ENCODE peak calls at places on chromosomes 12 and 14, in eight cellular contexts. C is heart left ventricle; A is stimulated activated naive CD4-positive, alpha-beta T cell treated with Interleukin-2 at 50 U/mL for 16 hours; G is endothelial cell; O is AG04450; S is progenitor cell of endocrine pancreas; T is Ammon's horn; K is stimulated activated CD4-positive, alpha-beta T cell treated with anti-CD3 and anti-CD28 coated beads, Interleukin-15, amount 100 ng/mL, for 48 hours. J is an unnamed sample.

GRCh38 chr12:65875635-65876034 is 51.4 kb downstream of the HMGA2 start:
- DNase-seq in S (no peak), G (no peak), A (no peak), K (no peak), T (no peak), C (no peak), O (no peak), J (no peak)

GRCh38 chr12:109269428-109269827 is 39.7 kb downstream of the FOXN4 start:
- DNase-seq in T (no peak), K (no peak), O (no peak), G (no peak), S (no peak), C (no peak), A (no peak), J (no peak)

GRCh38 chr12:49342914-49343731 is 3.6 kb upstream of the DNAJC22 start:
- DNase-seq in C (no peak), T (no peak), A (peak; percentile 70), G (no peak), S (no peak), K (peak; percentile 53), O (no peak), J (no peak)

GRCh38 chr14:73059326-73059725 is 992 bp downstream of the RBM25 start:
- DNase-seq in G (no peak), S (no peak), K (no peak), T (peak; percentile 4), O (no peak), C (no peak), A (no peak), J (no peak)

GRCh38 chr14:104976198-104977007 is 1.8 kb downstream of the AHNAK2 start:
- DNase-seq in C (peak; percentile 81), S (peak; percentile 83), A (peak; percentile 78), K (peak; percentile 81), G (peak; percentile 95), T (peak; percentile 76), O (peak; percentile 46), J (peak; percentile 54)

GRCh38 chr12:49332891-49333371 is 4.1 kb downstream of the C1QL4 start:
- DNase-seq in K (no peak), S (no peak), T (no peak), A (no peak), O (no peak), G (no peak), C (no peak), J (no peak)

GRCh38 chr12:121953293-121953692 is 34.9 kb downstream of the CFAP251 start:
- DNase-seq in O (no peak), A (no peak), C (no peak), G (no peak), S (no peak), T (no peak), K (no peak), J (no peak)

GRCh38 chr12:78442454-78442801 is 422.1 kb upstream of the SYT1 start:
- DNase-seq in G (no peak), S (no peak), K (no peak), A (no peak), T (no peak), C (no peak), O (peak; percentile 6), J (no peak)

GRCh38 chr14:68741839-68742470 is 50.9 kb downstream of the ZFP36L1 start:
- DNase-seq in S (no peak), C (no peak), O (no peak), G (no peak), K (no peak), A (no peak), T (peak; percentile 67), J (peak; percentile 75)

GRCh38 chr14:86055512-86055911 is 525.6 kb downstream of the FLRT2 start:
- DNase-seq in K (no peak), G (no peak), T (peak; percentile 16), O (no peak), A (no peak), C (no peak), S (no peak), J (no peak)

GRCh38 chr12:14621821-14622220 is 54.1 kb upstream of the PLBD1 start:
- DNase-seq in K (no peak), A (no peak), T (no peak), C (no peak), G (no peak), O (no peak), S (no peak), J (no peak)

GRCh38 chr14:98897605-98898309 is 374.2 kb downstream of the BCL11B start:
- DNase-seq in G (no peak), T (no peak), O (no peak), S (no peak), C (no peak), A (no peak), K (no peak), J (no peak)

GRCh38 chr14:60381909-60382308 is 104.0 kb downstream of the C14orf39 start:
- DNase-seq in G (no peak), O (no peak), S (no peak), C (no peak), K (no peak), A (no peak), T (no peak), J (no peak)

GRCh38 chr14:101025656-101026055 is 122.1 kb upstream of the RTL1 start:
- DNase-seq in O (no peak), S (no peak), T (no peak), A (no peak), C (no peak), K (no peak), G (no peak), J (no peak)

GRCh38 chr12:53219116-53219955 is 12.3 kb upstream of the ITGB7 start:
- DNase-seq in G (no peak), C (peak; percentile 51), T (no peak), K (no peak), S (no peak), A (peak; percentile 90), O (no peak), J (no peak)

GRCh38 chr14:85414142-85414541 is 115.8 kb upstream of the FLRT2 start:
- DNase-seq in T (no peak), C (no peak), O (no peak), K (no peak), G (no peak), A (no peak), S (no peak), J (peak; percentile 42)

GRCh38 chr12:58420496-58420895 is 479.1 kb downstream of the ATP23 start:
- DNase-seq in G (no peak), S (no peak), C (no peak), T (no peak), K (no peak), O (no peak), A (no peak), J (no peak)

GRCh38 chr14:56273151-56273550 is 154.9 kb downstream of the PELI2 start:
- DNase-seq in O (no peak), S (no peak), A (no peak), K (no peak), C (no peak), G (no peak), T (no peak), J (no peak)

GRCh38 chr12:91687052-91688017 is 458.3 kb downstream of the BTG1 start:
- DNase-seq in K (no peak), A (no peak), S (no peak), G (no peak), T (no peak), C (no peak), O (no peak), J (peak; percentile 4)

GRCh38 chr14:26992403-26993115 is 394.7 kb upstream of the NOVA1 start:
- DNase-seq in C (no peak), A (no peak), K (no peak), G (no peak), S (no peak), T (no peak), O (no peak), J (no peak)

GRCh38 chr14:43005807-43006206 is 1399.1 kb downstream of the LRFN5 start:
- DNase-seq in S (no peak), T (no peak), C (no peak), G (no peak), K (no peak), O (no peak), A (no peak), J (no peak)